ENCODE peak calls at places on chromosomes 3 and 15, in eight cellular contexts. D, S, H, F, K, U, A and M are unnamed samples.
A peak's percentile ranks its signal among the peaks of the same experiment; 100 is the strongest.

GRCh38 chr3:152539191-152539764 is 270.5 kb downstream of the MBNL1 start:
- DNase-seq in D (no peak), S (no peak), H (no peak), F (no peak), K (no peak), U (no peak), A (no peak), M (no peak)

GRCh38 chr3:191356586-191357439 is 26.5 kb upstream of the UTS2B start:
- DNase-seq in D (no peak), S (no peak), H (peak; percentile 68), F (peak; percentile 91), K (peak; percentile 60), U (no peak), A (peak; percentile 88), M (peak; percentile 78)

GRCh38 chr3:24100694-24101402 is 155.8 kb downstream of the NR1D2 start:
- DNase-seq in D (no peak), S (no peak), H (peak; percentile 28), F (no peak), K (no peak), U (no peak), A (peak; percentile 52), M (no peak)

GRCh38 chr3:2657971-2658370 is 452.2 kb downstream of the IL5RA start:
- DNase-seq in D (no peak), S (no peak), H (no peak), F (no peak), K (no peak), U (no peak), A (no peak), M (no peak)

GRCh38 chr15:88782465-88782864 is 20.8 kb upstream of the ACAN start:
- DNase-seq in D (no peak), S (no peak), H (no peak), F (no peak), K (no peak), U (no peak), A (no peak), M (no peak)

GRCh38 chr3:42518800-42519567 is 16.5 kb downstream of the VIPR1 start:
- DNase-seq in D (no peak), S (no peak), H (no peak), F (no peak), K (no peak), U (no peak), A (no peak), M (no peak)

GRCh38 chr15:95259513-95259912 is 1028.2 kb downstream of the MCTP2 start:
- DNase-seq in D (no peak), S (peak; percentile 43), H (peak; percentile 89), F (peak; percentile 72), K (peak; percentile 78), U (no peak), A (peak; percentile 93), M (peak; percentile 86)

GRCh38 chr3:182717216-182717615 is 76.1 kb upstream of the ATP11B start:
- DNase-seq in D (no peak), S (no peak), H (no peak), F (no peak), K (no peak), U (no peak), A (no peak), M (no peak)

GRCh38 chr3:193680220-193680619 is 87.2 kb downstream of the OPA1 start:
- DNase-seq in D (no peak), S (no peak), H (no peak), F (peak; percentile 64), K (peak; percentile 4), U (no peak), A (peak; percentile 42), M (no peak)

GRCh38 chr3:10376353-10376752 is 55.4 kb upstream of the SEC13 start:
- DNase-seq in D (no peak), S (no peak), H (no peak), F (no peak), K (no peak), U (no peak), A (no peak), M (no peak)

GRCh38 chr3:17546500-17546899 is 195.9 kb downstream of the TBC1D5 start:
- DNase-seq in D (no peak), S (no peak), H (no peak), F (no peak), K (no peak), U (no peak), A (no peak), M (no peak)

GRCh38 chr3:51958603-51959521 is 3.7 kb downstream of the GPR62 start:
- DNase-seq in D (no peak), S (no peak), H (no peak), F (no peak), K (no peak), U (no peak), A (no peak), M (no peak)

GRCh38 chr3:51961011-51961410 is 5.8 kb downstream of the GPR62 start:
- DNase-seq in D (no peak), S (no peak), H (no peak), F (no peak), K (no peak), U (no peak), A (no peak), M (no peak)

GRCh38 chr3:51960386-51960785 is 5.2 kb downstream of the GPR62 start:
- DNase-seq in D (no peak), S (no peak), H (no peak), F (no peak), K (no peak), U (no peak), A (no peak), M (no peak)

GRCh38 chr3:51957520-51958205 is 2.5 kb downstream of the GPR62 start:
- DNase-seq in D (no peak), S (no peak), H (no peak), F (no peak), K (no peak), U (no peak), A (no peak), M (no peak)

DNA sequence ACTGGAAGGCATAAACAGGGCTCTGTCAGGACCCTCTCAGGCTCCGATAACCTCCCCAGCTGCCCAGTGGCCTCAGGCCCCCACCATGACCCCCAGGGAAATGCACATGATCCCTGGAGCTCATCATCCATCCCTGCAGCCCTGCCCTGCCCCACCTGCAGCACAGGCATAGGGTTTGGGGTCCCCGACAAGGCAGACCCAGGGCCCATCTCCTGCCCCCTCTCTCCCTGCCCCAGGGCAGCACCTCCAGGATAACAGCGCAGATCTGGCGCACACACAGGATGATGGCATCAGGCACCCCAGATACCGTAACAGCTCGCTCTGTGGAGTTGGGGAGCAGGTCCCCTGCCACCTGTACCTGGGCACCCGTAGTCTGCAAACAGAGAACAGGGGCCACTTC is 4.5 kb downstream of the GPR62 start:
- DNase-seq in D (no peak), S (no peak), H (no peak), F (no peak), K (no peak), U (no peak), A (no peak), M (no peak)
- TF ChIP-seq CTCF in D (no peak), S (no peak), H (no peak), F (no peak), K (no peak), U (no peak), A (no peak), M (no peak)

GRCh38 chr3:184237772-184238171 is 8.4 kb downstream of the VWA5B2 start:
- DNase-seq in D (no peak), S (no peak), H (no peak), F (no peak), K (no peak), U (no peak), A (no peak), M (no peak)

GRCh38 chr3:184239710-184240109 is 9.1 kb downstream of the ALG3 start:
- DNase-seq in D (no peak), S (no peak), H (no peak), F (no peak), K (no peak), U (no peak), A (no peak), M (no peak)

GRCh38 chr3:184238246-184238818 is 8.9 kb downstream of the VWA5B2 start:
- DNase-seq in D (no peak), S (no peak), H (no peak), F (no peak), K (no peak), U (no peak), A (no peak), M (no peak)

GRCh38 chr3:184240384-184241140 is 8.2 kb downstream of the ALG3 start:
- DNase-seq in D (no peak), S (no peak), H (peak; percentile 44), F (peak; percentile 33), K (no peak), U (no peak), A (peak; percentile 45), M (peak; percentile 37)

GRCh38 chr3:184239221-184239620 is 9.5 kb downstream of the ALG3 start:
- DNase-seq in D (no peak), S (no peak), H (no peak), F (no peak), K (no peak), U (no peak), A (no peak), M (no peak)
- H3K4me3 ChIP-seq in D (no peak overlapping the region), S (no peak overlapping the region), H (no peak overlapping the region), F (no peak overlapping the region), K (no peak overlapping the region), U (no peak overlapping the region), A (no peak overlapping the region), M (no peak overlapping the region)

GRCh38 chr3:69509288-69509687 is 123.4 kb upstream of the FRMD4B start:
- DNase-seq in D (no peak), S (no peak), H (no peak), F (no peak), K (no peak), U (no peak), A (no peak), M (no peak)
- TF ChIP-seq CTCF in D (no peak), S (no peak), H (no peak), F (no peak), K (no peak), U (no peak), A (no peak), M (no peak)

GRCh38 chr15:69158201-69158842 is 2.1 kb upstream of the GLCE start:
- DNase-seq in D (no peak), S (no peak), H (no peak), F (no peak), K (no peak), U (no peak), A (no peak), M (no peak)

GRCh38 chr15:69153067-69153466 is 7.4 kb upstream of the GLCE start:
- DNase-seq in D (no peak), S (no peak), H (no peak), F (no peak), K (no peak), U (no peak), A (no peak), M (no peak)

GRCh38 chr15:69156726-69157381 is 3.6 kb upstream of the GLCE start:
- DNase-seq in D (no peak), S (no peak), H (no peak), F (no peak), K (no peak), U (no peak), A (no peak), M (no peak)

GRCh38 chr15:69154026-69154425 is 6.4 kb upstream of the GLCE start:
- DNase-seq in D (no peak), S (no peak), H (no peak), F (no peak), K (no peak), U (no peak), A (peak; percentile 53), M (no peak)

DNA sequence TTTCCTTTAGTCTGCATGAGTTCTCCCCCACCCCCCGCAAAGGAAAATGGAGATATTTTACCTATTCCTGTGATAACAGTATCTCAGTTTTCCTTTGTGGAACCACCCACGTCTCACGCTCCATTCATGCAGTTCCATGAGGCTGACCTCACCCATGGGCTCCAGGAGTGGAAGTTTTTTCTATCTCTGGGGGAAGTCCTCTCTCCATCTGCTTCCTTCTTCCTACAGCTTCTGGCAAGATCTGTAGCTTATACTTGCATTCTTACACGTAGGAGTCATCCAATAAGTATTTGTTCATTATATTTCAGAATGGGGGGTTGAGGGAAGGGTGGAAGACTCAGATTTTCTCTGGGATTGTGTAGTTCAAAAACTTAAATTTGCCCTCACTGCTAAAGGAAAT is 5.8 kb upstream of the GLCE start:
- DNase-seq in D (no peak), S (no peak), H (peak; percentile 87), F (peak; percentile 89), K (peak; percentile 81), U (no peak), A (peak; percentile 88), M (peak; percentile 61)
- H3K4me3 ChIP-seq in D (no peak overlapping the region), S (no peak overlapping the region), H (no peak overlapping the region), F (no peak overlapping the region), K (no peak overlapping the region), U (no peak overlapping the region), A (no peak overlapping the region), M (no peak overlapping the region)